ENCODE peak calls at places on chromosomes 16 and 17, in seven cellular contexts. G is MM.1S, L is HCT116, D is GM23338, M is GM23248, V is hepatocyte, Q is PC-3. T is an unnamed sample.

GRCh38 chr16:22293137-22294106 is 3.8 kb upstream of the POLR3E start:
- DNase-seq in V (no peak), G (no peak), L (no peak), M (no peak), Q (no peak), D (no peak), T (no peak)

GRCh38 chr16:81276323-81276722 is 37.8 kb downstream of the BCO1 start:
- DNase-seq in L (no peak), D (no peak), Q (no peak), M (no peak), G (no peak), V (no peak), T (no peak)

GRCh38 chr16:31868701-31869167 is 4.9 kb upstream of the ZNF267 start:
- DNase-seq in L (peak; percentile 73), D (peak; percentile 77), G (peak; percentile 69), M (peak; percentile 81), V (peak; percentile 87), Q (peak; percentile 75), T (peak; percentile 80)

GRCh38 chr16:80027007-80027965 is 426.7 kb upstream of the MAF start:
- DNase-seq in D (peak; percentile 35), L (no peak), Q (peak; percentile 86), G (no peak), V (peak; percentile 94), M (peak; percentile 88), T (no peak)

GRCh38 chr17:76670020-76670707 is 26.6 kb upstream of the ST6GALNAC1 start:
- DNase-seq in L (no peak), M (no peak), Q (no peak), D (no peak), G (no peak), V (no peak), T (no peak)

GRCh38 chr17:2393954-2394749 is 6.7 kb downstream of the MNT start:
- DNase-seq in D (peak; percentile 92), Q (no peak), V (no peak), L (no peak), G (no peak), M (no peak), T (peak; percentile 47)

GRCh38 chr17:80409626-80410025 is 5.3 kb upstream of the ENDOV start:
- DNase-seq in Q (no peak), M (no peak), L (no peak), G (no peak), D (no peak), V (no peak), T (no peak)

GRCh38 chr16:31455601-31456314 is 3.5 kb upstream of the ARMC5 start:
- DNase-seq in L (no peak), M (no peak), V (no peak), G (no peak), D (peak; percentile 79), Q (no peak), T (peak; percentile 51)

GRCh38 chr17:32485261-32485955 is 1.4 kb upstream of the CDK5R1 start:
- DNase-seq in Q (peak; percentile 21), M (no peak), L (no peak), V (no peak), D (no peak), G (no peak), T (no peak)

GRCh38 chr17:16521070-16521727 is 29.2 kb upstream of the LRRC75A start:
- DNase-seq in L (peak; percentile 77), M (peak; percentile 91), G (peak; percentile 76), D (peak; percentile 88), V (peak; percentile 92), Q (peak; percentile 94), T (peak; percentile 88)

GRCh38 chr17:4004517-4005295 is 40.5 kb upstream of the ATP2A3 start:
- DNase-seq in D (peak; percentile 83), Q (peak; percentile 51), V (peak; percentile 77), M (peak; percentile 70), L (peak; percentile 6), G (no peak), T (peak; percentile 85)

GRCh38 chr16:2614761-2615191 is 67.5 kb upstream of the KCTD5 start:
- DNase-seq in G (no peak), M (no peak), L (no peak), V (no peak), D (no peak), Q (no peak), T (no peak)

GRCh38 chr17:6374761-6375312 is 60.1 kb downstream of the AIPL1 start:
- DNase-seq in L (peak; percentile 57), D (peak; percentile 61), V (peak; percentile 83), G (no peak), Q (peak; percentile 83), M (peak; percentile 39), T (peak; percentile 67)

GRCh38 chr17:42784811-42785592 is 4.6 kb downstream of the WNK4 start:
- DNase-seq in Q (no peak), D (no peak), G (no peak), M (no peak), L (no peak), V (no peak), T (no peak)

GRCh38 chr17:68820476-68820824 is 134.7 kb downstream of the ABCA8 start:
- DNase-seq in Q (no peak), L (no peak), V (no peak), D (no peak), G (no peak), M (no peak), T (no peak)

GRCh38 chr17:68822752-68823289 is 132.4 kb downstream of the ABCA8 start:
- DNase-seq in V (no peak), D (no peak), Q (no peak), G (no peak), M (no peak), L (no peak), T (no peak)

GRCh38 chr17:68820825-68821481 is 134.2 kb downstream of the ABCA8 start:
- DNase-seq in D (no peak), V (peak; percentile 51), Q (no peak), M (no peak), G (no peak), L (no peak), T (no peak)

GRCh38 chr17:68821860-68822693 is 133.1 kb downstream of the ABCA8 start:
- DNase-seq in L (peak; percentile 97), Q (peak; percentile 97), D (no peak), G (no peak), M (peak; percentile 87), V (peak; percentile 37), T (no peak)

DNA sequence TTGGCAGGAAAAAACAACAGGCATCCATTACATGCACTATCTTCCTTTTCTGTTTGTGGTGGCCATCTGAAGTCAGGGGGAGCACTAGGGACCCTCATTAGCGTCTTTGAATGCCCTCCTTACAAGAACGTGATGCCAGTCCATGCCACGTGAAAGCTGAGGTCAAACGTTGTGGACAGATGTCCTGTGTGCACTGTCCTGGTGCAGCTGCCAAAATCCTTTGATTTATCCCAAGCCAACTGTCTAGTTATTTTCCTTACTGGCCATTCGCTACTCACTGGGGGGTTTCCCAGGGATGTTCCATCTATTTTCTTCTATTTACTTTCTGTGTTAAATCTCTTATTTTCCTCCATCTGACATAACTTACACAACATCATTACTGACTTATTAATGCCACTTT is 135.7 kb downstream of the ABCA8 start:
- DNase-seq in D (no peak), L (no peak), Q (no peak), M (no peak), G (no peak), V (no peak), T (no peak)
- TF ChIP-seq EZH2 in D (no peak), L (no peak), Q (no peak), M (no peak), G (no peak), V (no peak), T (no peak)

DNA sequence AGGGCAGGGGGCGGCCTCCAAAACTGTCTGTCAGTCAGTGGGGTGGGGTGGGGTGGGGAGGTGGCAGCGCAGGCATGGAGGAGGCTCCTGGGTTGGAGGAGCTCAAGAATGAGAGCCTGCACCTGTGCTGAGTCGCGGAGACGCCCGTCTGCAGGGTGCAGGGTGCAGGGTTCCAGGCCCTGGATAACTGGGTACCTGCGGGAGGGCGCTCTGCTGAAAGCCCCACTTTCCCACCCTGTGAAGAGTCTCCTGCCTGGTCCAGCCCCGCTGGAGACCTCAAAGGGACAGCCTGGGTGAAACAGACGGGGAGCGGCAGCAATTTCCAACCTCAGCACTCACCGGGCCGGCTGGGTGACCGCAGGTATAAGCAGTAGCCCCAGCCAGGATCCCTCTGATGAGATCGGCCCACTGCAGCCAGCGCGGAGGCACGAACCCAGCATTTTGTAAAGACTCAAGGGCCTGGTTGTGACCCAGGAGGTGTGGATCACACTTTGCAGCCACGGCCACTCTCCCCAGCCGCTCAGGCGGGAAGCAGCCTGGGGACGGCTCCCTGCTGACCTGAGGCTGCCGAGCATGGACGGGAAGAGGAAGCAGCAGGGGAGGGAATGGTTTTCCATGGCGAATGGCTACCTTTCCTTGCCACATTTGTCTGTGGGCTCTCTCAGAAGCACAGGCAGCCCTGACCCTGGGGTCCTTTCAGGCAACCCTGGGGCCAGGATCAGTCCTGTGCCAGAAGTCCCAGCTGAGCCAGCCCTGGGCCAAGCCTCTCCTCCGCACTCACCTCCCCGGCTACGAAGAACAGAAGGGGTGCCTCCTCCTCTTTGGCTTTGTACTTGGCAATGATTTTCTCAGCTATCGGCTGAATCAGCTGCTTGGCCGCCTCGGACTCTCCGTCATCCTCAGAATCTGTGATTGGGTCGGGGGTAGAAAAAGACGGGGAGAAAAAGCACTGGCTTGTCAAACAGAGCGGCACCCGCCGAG is 21.0 kb downstream of the MRM3 start:
- DNase-seq in L (no peak), D (no peak), Q (no peak), G (no peak), M (no peak), V (no peak), T (no peak)
- TF ChIP-seq EZH2phosphoT487 in L (no peak), D (no peak), Q (no peak), G (no peak), M (no peak), V (no peak), T (no peak)

GRCh38 chr17:9054146-9054545 is 32.8 kb downstream of the NTN1 start:
- DNase-seq in G (no peak), L (no peak), M (no peak), D (peak; percentile 56), Q (no peak), V (no peak), T (peak; percentile 62)
- TF ChIP-seq EZH2 in G (no peak), L (no peak), M (no peak), D (no peak), Q (no peak), V (no peak), T (peak; percentile 11)

DNA sequence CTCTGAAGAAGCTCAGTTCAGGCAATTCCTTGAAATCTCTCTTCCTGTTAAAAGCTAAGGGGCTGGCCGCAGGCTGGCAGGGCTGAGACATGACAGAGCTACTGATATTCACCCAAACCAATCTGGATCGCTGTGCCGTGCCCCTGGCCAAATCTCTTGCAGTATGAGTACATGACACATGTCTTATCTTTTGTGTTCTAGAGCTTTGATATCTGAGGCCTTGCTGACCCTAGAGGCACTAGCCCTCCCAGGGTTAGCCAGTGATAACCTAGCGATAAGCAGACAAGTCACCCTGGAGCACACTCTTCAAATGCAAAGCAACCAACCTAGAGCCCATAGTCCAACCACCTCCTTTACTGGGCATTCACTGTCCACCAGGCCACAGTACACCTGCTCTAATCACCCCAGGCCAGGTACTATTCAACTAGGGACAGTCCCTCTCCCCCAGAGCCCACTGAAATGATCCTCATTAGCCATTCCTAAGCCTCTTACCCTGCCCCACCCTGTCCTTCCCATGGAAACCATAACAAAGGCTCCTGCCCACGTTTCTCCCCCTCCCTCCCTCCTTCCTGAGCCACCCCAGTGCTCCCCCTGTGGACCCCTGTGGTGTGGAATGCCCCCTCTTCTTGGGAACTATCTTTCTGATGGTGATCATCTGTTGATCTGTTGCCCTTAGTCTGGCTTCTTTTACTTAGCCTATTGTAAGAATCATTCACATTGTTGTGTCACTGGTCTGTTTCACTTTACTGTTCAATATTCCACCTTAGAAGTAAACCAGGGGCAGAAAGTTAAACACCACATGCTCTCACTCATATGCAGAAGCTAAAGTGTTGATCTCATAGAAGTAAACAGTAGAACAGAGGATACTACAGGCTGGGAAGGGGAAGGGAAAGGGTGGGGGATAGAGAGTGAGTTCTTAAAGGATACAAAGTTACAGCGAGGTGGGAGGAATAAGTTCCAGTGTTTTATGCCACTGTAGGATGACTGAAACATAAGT is 52.5 kb downstream of the TEKT5 start:
- DNase-seq in L (no peak), Q (no peak), V (no peak), G (no peak), M (no peak), D (peak; percentile 76), T (peak; percentile 82)
- TF ChIP-seq EZH2phosphoT487 in L (no peak), Q (no peak), V (no peak), G (no peak), M (no peak), D (no peak), T (no peak)